ENCODE peak calls at places on chromosomes 13 and 19, in five cellular contexts. H is tibial nerve, E is heart left ventricle, Y is osteocyte, K is Caco-2. A is an unnamed sample.

GRCh38 chr19:18157465-18158063 is 4.6 kb downstream of the PIK3R2 start:
- DNase-seq in E (no peak), H (no peak), K (no peak), Y (no peak), A (no peak)

GRCh38 chr19:17172624-17173345 is 42.4 kb upstream of the USE1 start:
- DNase-seq in H (no peak), E (no peak), Y (no peak), K (peak), A (no peak)

GRCh38 chr19:44142014-44142523 is 715 bp downstream of the ZNF234 start:
- DNase-seq in E (no peak), K (peak), H (no peak), Y (no peak), A (no peak)

GRCh38 chr19:51729781-51730180 is 6.0 kb upstream of the HAS1 start:
- DNase-seq in H (no peak), Y (no peak), K (no peak), E (no peak), A (no peak)

GRCh38 chr19:19120308-19121156 is 17.7 kb downstream of the TMEM161A start:
- DNase-seq in Y (no peak), K (peak), E (no peak), H (peak), A (no peak)

GRCh38 chr19:34308381-34309367 is 54.3 kb downstream of the GARRE1 start:
- DNase-seq in K (no peak), H (no peak), E (no peak), Y (no peak), A (no peak)

GRCh38 chr13:23979361-23980159 is 82.3 kb upstream of the C1QTNF9B start:
- DNase-seq in K (peak), E (peak), Y (peak), H (peak), A (peak)

GRCh38 chr13:23381877-23382276 is 51.6 kb downstream of the SACS start:
- DNase-seq in H (no peak), Y (no peak), E (no peak), K (no peak), A (no peak)

GRCh38 chr13:102286326-102286725 is 115.5 kb downstream of the FGF14 start:
- DNase-seq in K (no peak), H (no peak), E (no peak), Y (no peak), A (no peak)

GRCh38 chr19:5039642-5040543 is 71.0 kb downstream of the KDM4B start:
- DNase-seq in H (no peak), K (no peak), E (no peak), Y (no peak), A (no peak)

GRCh38 chr13:114161644-114162532 is 17.2 kb upstream of the CFAP97D2 start:
- DNase-seq in K (peak), H (peak), E (peak), Y (no peak), A (no peak)

GRCh38 chr19:40827386-40828247 is 22.6 kb downstream of the CYP2A6 start:
- DNase-seq in E (no peak), Y (no peak), K (peak), H (no peak), A (no peak)

GRCh38 chr19:1324792-1325567 is 39.3 kb downstream of the EFNA2 start:
- DNase-seq in Y (no peak), K (peak), H (peak), E (peak), A (no peak)

GRCh38 chr13:95624020-95624419 is 20.5 kb downstream of the DZIP1 start:
- DNase-seq in E (no peak), K (no peak), H (no peak), Y (no peak), A (no peak)

GRCh38 chr19:4140237-4140711 is 13.2 kb upstream of the CREB3L3 start:
- DNase-seq in E (no peak), K (peak), H (no peak), Y (no peak), A (no peak)

GRCh38 chr19:7224205-7224833 is 69.9 kb downstream of the INSR start:
- DNase-seq in E (peak), Y (no peak), K (no peak), H (peak), A (no peak)

GRCh38 chr19:958967-959685 is 25.0 kb upstream of the WDR18 start:
- DNase-seq in H (no peak), K (peak), E (no peak), Y (no peak), A (no peak)

GRCh38 chr19:44796701-44797115 is 12.2 kb upstream of the BCAM start:
- DNase-seq in H (no peak), E (peak), Y (no peak), K (no peak), A (no peak)

GRCh38 chr19:45496349-45496953 is 396 bp downstream of the RTN2 start:
- DNase-seq in K (no peak), E (no peak), Y (no peak), H (no peak), A (no peak)

GRCh38 chr13:19597523-19597922 is 35.9 kb upstream of the MPHOSPH8 start:
- DNase-seq in E (no peak), H (no peak), Y (no peak), K (no peak), A (no peak)

GRCh38 chr13:111644750-111645149 is 324.3 kb downstream of the TEX29 start:
- DNase-seq in H (no peak), Y (no peak), K (peak), E (no peak), A (no peak)

GRCh38 chr13:34155931-34156607 is 338.1 kb downstream of the RFC3 start:
- DNase-seq in H (no peak), E (no peak), Y (no peak), K (no peak), A (no peak)

GRCh38 chr19:38207543-38207942 is 16.5 kb downstream of the DPF1 start:
- DNase-seq in H (no peak), K (no peak), Y (no peak), E (no peak), A (no peak)

GRCh38 chr13:87536499-87536898 is 134.7 kb upstream of the SLITRK5 start:
- DNase-seq in H (no peak), E (no peak), Y (no peak), K (no peak), A (no peak)

GRCh38 chr13:102726430-102726829 is 31.6 kb upstream of the METTL21C start:
- DNase-seq in K (no peak), Y (no peak), H (no peak), E (no peak), A (no peak)

GRCh38 chr19:42831221-42832019 is 48.1 kb downstream of the PSG1 start:
- DNase-seq in H (no peak), Y (no peak), E (no peak), K (peak), A (no peak)

GRCh38 chr13:44758595-44759221 is 182.6 kb upstream of the TSC22D1 start:
- DNase-seq in H (no peak), E (no peak), K (no peak), Y (no peak), A (no peak)

GRCh38 chr13:109275848-109276247 is 510.5 kb downstream of the IRS2 start:
- DNase-seq in Y (no peak), E (no peak), H (no peak), K (peak), A (no peak)
- TF ChIP-seq CTCF in Y (peak), E (no peak), H (no peak), K (no peak), A (peak)

GRCh38 chr13:50747939-50748338 is 95.6 kb downstream of the DLEU7 start:
- DNase-seq in E (no peak), H (no peak), Y (no peak), K (no peak), A (no peak)
- TF ChIP-seq CTCF in E (no peak), H (no peak), Y (no peak), K (no peak), A (no peak)

GRCh38 chr13:112970552-112971287 is 1.7 kb downstream of the MCF2L start:
- DNase-seq in K (peak), Y (no peak), E (no peak), H (no peak), A (no peak)

GRCh38 chr13:112969692-112970338 is 801 bp downstream of the MCF2L start:
- DNase-seq in K (peak), E (no peak), H (no peak), Y (no peak), A (no peak)

GRCh38 chr13:112967666-112968379 is 1.2 kb upstream of the MCF2L start:
- DNase-seq in K (peak), H (no peak), E (no peak), Y (no peak), A (no peak)

GRCh38 chr13:112968380-112968909 is 569 bp upstream of the MCF2L start:
- DNase-seq in K (peak), E (no peak), Y (no peak), H (no peak), A (no peak)

DNA sequence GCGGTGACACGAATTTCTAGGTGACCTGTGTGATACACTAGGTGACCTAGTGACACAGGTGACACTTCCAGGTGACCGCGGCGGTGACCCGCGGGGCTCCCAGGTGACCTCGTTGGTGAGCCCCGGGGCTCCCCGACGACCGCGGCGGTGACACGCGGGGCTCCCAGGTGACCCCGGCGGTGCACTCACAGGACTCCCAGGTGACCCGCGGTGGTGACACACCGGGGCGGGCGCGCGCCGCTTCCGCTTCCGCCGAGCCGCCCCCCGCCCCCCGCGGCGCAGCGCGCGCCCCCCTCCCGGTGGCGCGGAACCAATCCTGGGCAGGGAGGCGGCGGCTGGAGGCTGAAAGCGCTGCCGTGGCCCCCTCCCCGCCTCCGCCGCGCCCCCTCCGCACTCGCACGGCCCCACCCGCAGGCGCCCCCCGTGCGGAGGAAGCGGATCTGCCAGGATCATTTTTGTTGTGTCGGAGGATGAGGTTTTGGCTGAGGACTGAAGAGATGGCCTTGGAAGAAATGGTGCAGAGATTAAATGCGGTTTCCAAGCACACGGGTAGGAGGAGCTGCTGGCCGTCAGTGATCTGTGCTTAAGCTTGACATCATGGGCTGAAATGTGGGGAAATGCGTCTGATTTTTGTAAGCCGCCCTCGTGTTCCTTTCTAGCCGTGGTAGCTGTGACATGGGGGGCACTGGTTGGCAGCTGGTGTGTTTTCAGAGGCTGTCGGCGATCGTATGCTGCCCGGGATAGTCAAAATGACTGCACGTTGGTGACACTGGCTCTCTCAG is at the start of gene MCF2L:
- DNase-seq in E (peak), H (no peak), Y (no peak), K (peak), A (no peak)
- TF ChIP-seq CTCF in E (peak), H (no peak), Y (peak), K (no peak), A (peak)

GRCh38 chr19:55777528-55777927 is 8.6 kb downstream of the RFPL4AL1 start:
- DNase-seq in Y (peak), E (no peak), H (no peak), K (no peak), A (no peak)
- TF ChIP-seq CTCF in Y (no peak), E (no peak), H (no peak), K (peak), A (no peak)

GRCh38 chr13:48852911-48853310 is 122.8 kb upstream of the FNDC3A start:
- DNase-seq in K (no peak), E (no peak), Y (no peak), H (no peak), A (no peak)
- TF ChIP-seq CTCF in K (no peak), E (no peak), Y (no peak), H (no peak), A (no peak)

DNA sequence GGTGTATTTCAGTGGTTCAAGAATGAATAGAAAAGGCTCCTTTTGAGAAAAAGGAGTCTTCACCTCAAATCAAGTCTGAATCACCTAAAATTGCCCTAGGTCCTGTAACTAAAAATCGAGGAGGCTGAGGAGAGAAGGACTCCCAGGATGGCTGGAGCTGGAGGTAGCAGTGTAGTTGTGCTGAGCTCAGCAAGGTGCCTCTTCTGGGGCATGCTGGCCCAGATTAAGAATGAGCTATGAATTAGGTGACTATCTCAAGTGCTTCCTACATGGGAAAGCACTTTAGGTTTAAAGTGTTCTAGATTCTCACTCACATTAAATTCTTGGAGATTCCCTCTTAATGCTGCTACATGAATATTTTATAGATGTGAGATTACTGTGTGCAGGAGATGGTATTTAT is 28.8 kb upstream of the KL start:
- DNase-seq in E (no peak), Y (no peak), H (no peak), K (no peak), A (no peak)
- TF ChIP-seq CTCF in E (no peak), Y (no peak), H (no peak), K (no peak), A (no peak)

GRCh38 chr19:48556825-48557224 is 4.9 kb downstream of the SULT2B1 start:
- DNase-seq in K (no peak), H (no peak), Y (no peak), E (no peak), A (no peak)

GRCh38 chr19:48556163-48556562 is 4.2 kb downstream of the SULT2B1 start:
- DNase-seq in H (no peak), Y (no peak), K (peak), E (no peak), A (no peak)

GRCh38 chr19:48561412-48561811 is 9.4 kb downstream of the SULT2B1 start:
- DNase-seq in K (no peak), E (no peak), H (no peak), Y (no peak), A (no peak)

GRCh38 chr19:48558018-48558684 is 6.2 kb downstream of the SULT2B1 start:
- DNase-seq in Y (no peak), K (peak), E (no peak), H (no peak), A (no peak)

GRCh38 chr19:48560095-48560530 is 8.1 kb downstream of the SULT2B1 start:
- DNase-seq in E (no peak), Y (no peak), H (no peak), K (peak), A (no peak)
- TF ChIP-seq CTCF in E (no peak), Y (peak), H (no peak), K (peak), A (peak)

A was measured in type B pancreatic cell.